ENCODE peak calls at places on chromosome 1, in ten cellular contexts. R is choroid plexus epithelial cell, G is left cardiac atrium, M is ACHN, F is astrocyte, N is nucleus accumbens, J is SW480, L is skeletal muscle cell, K is left ventricle myocardium inferior, Q is nephron progenitor cell. C is an unnamed sample.

GRCh38 chr1:43978551-43979260 is at the start of gene B4GALT2:
- DNase-seq in R (no peak), G (peak), M (peak), F (no peak), N (peak), J (no peak), L (no peak), K (peak), Q (peak), C (peak)

GRCh38 chr1:9822897-9823692 is 670 bp downstream of the CLSTN1 start:
- DNase-seq in R (peak), G (no peak), M (peak), F (no peak), N (no peak), J (peak), L (no peak), K (peak), Q (peak), C (peak)

GRCh38 chr1:203582568-203582967 is 44.1 kb upstream of the ATP2B4 start:
- DNase-seq in R (no peak), G (no peak), M (no peak), F (no peak), N (no peak), J (no peak), L (no peak), K (no peak), Q (no peak), C (no peak)

GRCh38 chr1:158053276-158053675 is 59.8 kb downstream of the KIRREL1 start:
- DNase-seq in R (peak), G (no peak), M (no peak), F (peak), N (no peak), J (no peak), L (no peak), K (no peak), Q (no peak), C (no peak)

GRCh38 chr1:30824736-30825429 is 67.3 kb upstream of the LAPTM5 start:
- DNase-seq in R (no peak), G (no peak), M (no peak), F (no peak), N (no peak), J (no peak), L (no peak), K (no peak), Q (no peak), C (no peak)

GRCh38 chr1:52348704-52349301 is 17.2 kb downstream of the CC2D1B start:
- DNase-seq in R (peak), G (no peak), M (peak), F (no peak), N (peak), J (no peak), L (no peak), K (no peak), Q (peak), C (peak)

GRCh38 chr1:186440584-186440983 is 20.3 kb downstream of the PDC start:
- DNase-seq in R (no peak), G (no peak), M (peak), F (peak), N (no peak), J (peak), L (no peak), K (no peak), Q (no peak), C (no peak)

GRCh38 chr1:8396912-8397406 is 79.0 kb downstream of the SLC45A1 start:
- DNase-seq in R (peak), G (peak), M (peak), F (peak), N (no peak), J (no peak), L (peak), K (no peak), Q (no peak), C (no peak)

GRCh38 chr1:227312364-227313025 is 5.8 kb downstream of the CDC42BPA start:
- DNase-seq in R (no peak), G (no peak), M (no peak), F (no peak), N (no peak), J (no peak), L (no peak), K (no peak), Q (no peak), C (no peak)

GRCh38 chr1:223717695-223718363 is 5.5 kb downstream of the CAPN2 start:
- DNase-seq in R (no peak), G (no peak), M (no peak), F (no peak), N (no peak), J (no peak), L (no peak), K (no peak), Q (no peak), C (no peak)

GRCh38 chr1:92310185-92310597 is 11.3 kb downstream of the RPAP2 start:
- DNase-seq in R (peak), G (no peak), M (peak), F (no peak), N (no peak), J (peak), L (no peak), K (no peak), Q (no peak), C (peak)

GRCh38 chr1:100622037-100622436 is 84.1 kb downstream of the GPR88 start:
- DNase-seq in R (peak), G (peak), M (peak), F (peak), N (no peak), J (no peak), L (peak), K (no peak), Q (peak), C (peak)